ENCODE peak calls at places on chromosomes 3 and 15, in nine cellular contexts. V, J, M, U, A, Z, W, F and L are unnamed samples.
A peak's percentile ranks its signal among the peaks of the same experiment; 100 is the strongest.

GRCh38 chr3:11909726-11910125 is 63.0 kb upstream of the TAMM41 start:
- DNase-seq in V (no peak), J (no peak), M (no peak), U (no peak), A (no peak), Z (no peak), W (no peak), F (no peak), L (no peak)

GRCh38 chr3:83230841-83231240 is 1469.4 kb upstream of the GBE1 start:
- DNase-seq in V (no peak), J (no peak), M (no peak), U (no peak), A (no peak), Z (no peak), W (no peak), F (no peak), L (no peak)

GRCh38 chr15:34890424-34890823 is 79.1 kb downstream of the AQR start:
- DNase-seq in V (no peak), J (no peak), M (no peak), U (no peak), A (no peak), Z (no peak), W (no peak), F (no peak), L (no peak)

GRCh38 chr15:63072023-63072650 is 29.6 kb downstream of the TPM1 start:
- DNase-seq in V (no peak), J (no peak), M (no peak), U (no peak), A (no peak), Z (no peak), W (no peak), F (no peak), L (no peak)

GRCh38 chr3:185153861-185154629 is 1.2 kb upstream of the C3orf70 start:
- DNase-seq in V (no peak), J (no peak), M (peak; percentile 42), U (peak; percentile 57), A (peak; percentile 24), Z (peak; percentile 54), W (no peak), F (no peak), L (no peak)

GRCh38 chr3:146138904-146139303 is 22.1 kb downstream of the PLOD2 start:
- DNase-seq in V (no peak), J (no peak), M (no peak), U (no peak), A (no peak), Z (no peak), W (no peak), F (no peak), L (no peak)

GRCh38 chr15:78931439-78931981 is 13.3 kb downstream of the CTSH start:
- DNase-seq in V (no peak), J (no peak), M (no peak), U (no peak), A (no peak), Z (no peak), W (no peak), F (no peak), L (peak; percentile 37)

GRCh38 chr3:161222662-161223061 is 1.6 kb downstream of the NMD3 start:
- DNase-seq in V (no peak), J (no peak), M (no peak), U (no peak), A (no peak), Z (no peak), W (no peak), F (no peak), L (no peak)

GRCh38 chr3:48409291-48410201 is 20.3 kb downstream of the PLXNB1 start:
- DNase-seq in V (no peak), J (no peak), M (no peak), U (no peak), A (peak; percentile 16), Z (no peak), W (no peak), F (peak; percentile 56), L (no peak)

GRCh38 chr3:134362670-134363380 is 11.4 kb downstream of the AMOTL2 start:
- DNase-seq in V (no peak), J (no peak), M (no peak), U (no peak), A (no peak), Z (no peak), W (no peak), F (peak; percentile 60), L (no peak)

GRCh38 chr3:1468145-1468544 is 375.3 kb downstream of the CNTN6 start:
- DNase-seq in V (no peak), J (no peak), M (no peak), U (no peak), A (no peak), Z (no peak), W (no peak), F (no peak), L (no peak)

GRCh38 chr3:186506846-186507245 is 37.3 kb downstream of the CRYGS start:
- DNase-seq in V (no peak), J (no peak), M (no peak), U (no peak), A (no peak), Z (no peak), W (no peak), F (no peak), L (no peak)

GRCh38 chr15:22850055-22850454 is 11.6 kb downstream of the NIPA2 start:
- DNase-seq in V (no peak), J (no peak), M (no peak), U (no peak), A (no peak), Z (no peak), W (no peak), F (no peak), L (no peak)

GRCh38 chr3:188128905-188129304 is 25.1 kb upstream of the LPP start:
- DNase-seq in V (no peak), J (no peak), M (no peak), U (no peak), A (no peak), Z (no peak), W (no peak), F (no peak), L (no peak)

GRCh38 chr3:39376929-39377634 is 6.1 kb upstream of the SLC25A38 start:
- DNase-seq in V (no peak), J (no peak), M (no peak), U (peak; percentile 39), A (no peak), Z (no peak), W (no peak), F (no peak), L (no peak)

GRCh38 chr15:37425541-37425940 is 325.2 kb upstream of the MEIS2 start:
- DNase-seq in V (no peak), J (no peak), M (no peak), U (no peak), A (no peak), Z (no peak), W (no peak), F (no peak), L (no peak)

GRCh38 chr3:171556133-171556532 is 95.9 kb upstream of the TNIK start:
- DNase-seq in V (no peak), J (no peak), M (no peak), U (no peak), A (no peak), Z (no peak), W (no peak), F (no peak), L (no peak)

GRCh38 chr3:106981392-106981791 is 395.8 kb upstream of the CCDC54 start:
- DNase-seq in V (no peak), J (no peak), M (no peak), U (no peak), A (no peak), Z (no peak), W (no peak), F (no peak), L (no peak)

GRCh38 chr3:146142757-146143156 is 18.2 kb downstream of the PLOD2 start:
- DNase-seq in V (no peak), J (no peak), M (no peak), U (peak; percentile 30), A (no peak), Z (no peak), W (no peak), F (no peak), L (no peak)

GRCh38 chr3:197082871-197083270 is 53.3 kb upstream of the MELTF start:
- DNase-seq in V (no peak), J (no peak), M (no peak), U (no peak), A (no peak), Z (no peak), W (no peak), F (no peak), L (no peak)

GRCh38 chr15:50145451-50145872 is 26.4 kb upstream of the ATP8B4 start:
- DNase-seq in V (no peak), J (peak; percentile 71), M (peak; percentile 78), U (peak; percentile 85), A (no peak), Z (no peak), W (peak; percentile 45), F (no peak), L (peak; percentile 19)

DNA sequence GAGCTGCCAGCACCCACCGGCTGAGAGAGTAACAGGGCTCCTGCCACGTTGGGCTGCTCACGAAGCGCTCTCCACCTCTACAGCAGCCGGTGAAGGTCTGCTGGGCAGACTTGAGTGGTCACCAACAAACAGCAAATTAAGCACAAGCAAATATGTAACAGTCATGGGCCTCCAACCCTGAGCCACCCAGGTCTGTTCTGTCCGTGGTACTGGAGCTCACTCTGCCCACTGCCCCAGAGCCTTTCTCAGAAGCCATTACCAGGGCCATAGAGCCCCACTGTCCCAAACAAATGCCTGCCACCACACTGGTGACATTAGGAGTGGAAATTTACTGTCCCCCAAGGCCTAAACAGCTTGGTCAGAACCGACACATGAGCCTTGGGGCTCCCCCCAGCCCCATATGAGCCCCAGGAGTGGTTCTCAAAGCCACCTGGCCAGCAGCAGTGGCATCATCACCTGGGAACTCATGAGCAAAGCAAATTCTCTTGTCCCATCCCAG is 56.6 kb downstream of the LRIG1 start:
- DNase-seq in V (no peak), J (no peak), M (no peak), U (no peak), A (no peak), Z (no peak), W (no peak), F (peak; percentile 50), L (no peak)
- H3K4me1 ChIP-seq in V (peaks cover 92% of the 10 kb centered on the region), J (no peaks in the 10 kb centered on the region), M (peaks cover 34% of the 10 kb centered on the region), U (peaks cover 79% of the 10 kb centered on the region), A (peaks cover 32% of the 10 kb centered on the region), Z (peaks cover 47% of the 10 kb centered on the region), W (no peaks in the 10 kb centered on the region), F (peaks cover 93% of the 10 kb centered on the region), L (peaks cover 47% of the 10 kb centered on the region)

GRCh38 chr3:128824132-128824850 is 55.1 kb upstream of the ACAD9 start:
- DNase-seq in V (no peak), J (no peak), M (no peak), U (no peak), A (no peak), Z (no peak), W (no peak), F (no peak), L (no peak)
- TF ChIP-seq POLR2AphosphoS5 in V (no peak), J (no peak), M (no peak), U (no peak), A (no peak), Z (peak; percentile 32), W (peak; percentile 7), F (no peak), L (no peak)

GRCh38 chr3:25662921-25663320 is 1.8 kb downstream of the TOP2B start:
- DNase-seq in V (no peak), J (no peak), M (no peak), U (no peak), A (no peak), Z (no peak), W (no peak), F (no peak), L (no peak)
- H3K4me1 ChIP-seq in V (peaks cover 65% of the 10 kb centered on the region), J (peaks cover 8% of the 10 kb centered on the region), M (peaks cover 50% of the 10 kb centered on the region), U (peaks cover 30% of the 10 kb centered on the region), A (peaks cover 4% of the 10 kb centered on the region), Z (peaks cover 9% of the 10 kb centered on the region), W (peaks cover 17% of the 10 kb centered on the region), F (peaks cover 53% of the 10 kb centered on the region), L (no peaks in the 10 kb centered on the region)

GRCh38 chr3:128426128-128426921 is 40.4 kb downstream of the DNAJB8 start:
- DNase-seq in V (peak; percentile 61), J (no peak), M (peak; percentile 35), U (peak; percentile 78), A (no peak), Z (peak; percentile 90), W (no peak), F (no peak), L (no peak)
- TF ChIP-seq POLR2AphosphoS5 in V (no peak), J (peak; percentile 33), M (no peak), U (no peak), A (no peak), Z (no peak), W (no peak), F (no peak), L (no peak)